ENCODE peak calls at places on chromosome 1, in ten cellular contexts. B is cardiac muscle cell; X is GM13976; Q is central memory CD4-positive, alpha-beta T cell; M is AG20443; L is hippocampal formation; S is anterior cingulate cortex; E is GM04503; W is OCI-LY7; T is left colon. R is an unnamed sample.

GRCh38 chr1:157151506-157151905 is 13.3 kb upstream of the ETV3 start:
- DNase-seq in M (no peak), W (no peak), E (no peak), L (no peak), B (no peak), T (no peak), S (no peak), Q (no peak), X (no peak), R (no peak)

GRCh38 chr1:42748461-42749410 is 8.7 kb upstream of the CLDN19 start:
- DNase-seq in B (no peak), E (no peak), Q (no peak), W (no peak), T (no peak), X (no peak), S (no peak), L (no peak), M (no peak), R (no peak)

GRCh38 chr1:22275211-22275610 is 132.3 kb upstream of the WNT4 start:
- DNase-seq in B (no peak), Q (no peak), E (no peak), T (no peak), W (no peak), X (no peak), M (no peak), L (no peak), S (no peak), R (no peak)

GRCh38 chr1:165161130-165161529 is 195.4 kb downstream of the LMX1A start:
- DNase-seq in S (no peak), E (no peak), W (no peak), Q (no peak), X (no peak), M (no peak), L (no peak), T (no peak), B (peak), R (no peak)

GRCh38 chr1:194024659-194025058 is 838.2 kb upstream of the B3GALT2 start:
- DNase-seq in M (no peak), W (no peak), Q (no peak), B (peak), L (no peak), T (no peak), S (no peak), X (no peak), E (no peak), R (no peak)

GRCh38 chr1:202144510-202145324 is at the start of gene ARL8A:
- DNase-seq in T (peak), E (no peak), S (peak), L (peak), M (peak), W (peak), X (peak), Q (peak), B (peak), R (peak)

GRCh38 chr1:71853391-71853790 is 428.9 kb downstream of the NEGR1 start:
- DNase-seq in T (no peak), Q (no peak), W (no peak), L (no peak), M (no peak), S (no peak), B (no peak), E (no peak), X (no peak), R (no peak)

GRCh38 chr1:149936076-149936991 is at the start of gene MTMR11:
- DNase-seq in W (no peak), T (peak), S (no peak), B (peak), E (no peak), Q (no peak), X (no peak), M (peak), L (peak), R (peak)

GRCh38 chr1:27489973-27490741 is at the start of gene WASF2:
- DNase-seq in B (peak), E (peak), M (peak), L (peak), S (peak), X (peak), W (peak), Q (peak), T (peak), R (peak)

GRCh38 chr1:67749844-67750689 is 65.1 kb downstream of the GADD45A start:
- DNase-seq in X (no peak), M (peak), Q (no peak), S (no peak), B (peak), W (no peak), E (peak), T (no peak), L (no peak), R (peak)

GRCh38 chr1:36411674-36412648 is 14.3 kb upstream of the LSM10 start:
- DNase-seq in B (peak), W (no peak), L (no peak), T (no peak), S (peak), X (no peak), E (no peak), Q (peak), M (no peak), R (peak)

GRCh38 chr1:111878649-111879048 is 110.8 kb downstream of the KCND3 start:
- DNase-seq in M (no peak), L (no peak), X (no peak), W (no peak), E (no peak), S (no peak), Q (no peak), B (no peak), T (no peak), R (no peak)

GRCh38 chr1:59243544-59243943 is 53.4 kb upstream of the FGGY start:
- DNase-seq in X (no peak), Q (no peak), E (no peak), T (no peak), M (no peak), S (no peak), L (no peak), W (no peak), B (no peak), R (no peak)

GRCh38 chr1:246067432-246068021 is 439.6 kb downstream of the SMYD3 start:
- DNase-seq in M (peak), T (no peak), X (peak), E (no peak), S (no peak), W (no peak), L (no peak), B (peak), Q (no peak), R (no peak)

GRCh38 chr1:169745015-169745861 is 11.4 kb upstream of the SELE start:
- DNase-seq in L (no peak), T (no peak), M (no peak), W (no peak), E (no peak), B (peak), S (no peak), Q (no peak), X (no peak), R (no peak)

GRCh38 chr1:19762175-19762779 is 37.4 kb downstream of the TMCO4 start:
- DNase-seq in S (no peak), M (peak), Q (no peak), E (no peak), X (peak), L (no peak), W (peak), B (peak), T (no peak), R (no peak)

GRCh38 chr1:25685938-25686665 is 69.5 kb downstream of the MAN1C1 start:
- DNase-seq in M (no peak), Q (no peak), X (no peak), S (no peak), B (no peak), E (no peak), T (no peak), L (no peak), W (no peak), R (no peak)

GRCh38 chr1:15916916-15917315 is 59.0 kb downstream of the ZBTB17 start:
- DNase-seq in M (no peak), W (no peak), Q (no peak), T (no peak), E (no peak), L (no peak), B (no peak), X (no peak), S (no peak), R (no peak)

GRCh38 chr1:68293609-68294353 is 61.5 kb upstream of the WLS start:
- DNase-seq in B (peak), M (no peak), X (no peak), L (no peak), T (no peak), S (peak), E (no peak), W (no peak), Q (no peak), R (no peak)

GRCh38 chr1:58162952-58163550 is 383.5 kb downstream of the OMA1 start:
- DNase-seq in S (peak), M (peak), T (peak), B (peak), L (peak), X (no peak), W (peak), E (peak), Q (no peak), R (peak)

GRCh38 chr1:239426821-239427495 is 40.6 kb downstream of the CHRM3 start:
- DNase-seq in E (no peak), M (no peak), W (no peak), S (no peak), T (no peak), X (no peak), L (no peak), B (no peak), Q (no peak), R (no peak)

GRCh38 chr1:52365091-52365745 is 787 bp downstream of the CC2D1B start:
- DNase-seq in Q (no peak), L (peak), S (no peak), W (peak), M (peak), E (peak), X (no peak), B (peak), T (peak), R (peak)

GRCh38 chr1:2301607-2302291 is 73.6 kb downstream of the SKI start:
- DNase-seq in W (no peak), M (no peak), B (no peak), E (no peak), X (no peak), T (no peak), L (no peak), Q (no peak), S (no peak), R (no peak)

GRCh38 chr1:61208815-61209214 is 126.5 kb downstream of the NFIA start:
- DNase-seq in L (no peak), E (no peak), M (no peak), S (no peak), T (no peak), B (no peak), X (no peak), W (no peak), Q (no peak), R (no peak)

GRCh38 chr1:110207831-110208230 is 2.3 kb upstream of the KCNC4 start:
- DNase-seq in X (peak), S (peak), L (no peak), T (peak), B (peak), E (no peak), M (peak), Q (peak), W (peak), R (peak)

GRCh38 chr1:229285424-229285823 is 14.5 kb downstream of the RAB4A start:
- DNase-seq in Q (no peak), E (no peak), X (no peak), W (no peak), B (no peak), M (no peak), S (no peak), T (no peak), L (no peak), R (no peak)

GRCh38 chr1:184695023-184695422 is 59.6 kb downstream of the EDEM3 start:
- DNase-seq in B (peak), E (no peak), T (no peak), X (no peak), W (no peak), L (peak), M (no peak), Q (no peak), S (no peak), R (no peak)

GRCh38 chr1:105072850-105073249 is 1323.2 kb downstream of the AMY1C start:
- DNase-seq in L (no peak), B (no peak), S (no peak), W (no peak), Q (no peak), E (no peak), M (no peak), T (no peak), X (no peak), R (no peak)

GRCh38 chr1:100736766-100737165 is 17.2 kb downstream of the VCAM1 start:
- DNase-seq in B (peak), W (no peak), L (no peak), S (no peak), Q (no peak), M (no peak), E (no peak), T (no peak), X (no peak), R (no peak)

GRCh38 chr1:16630661-16631247 is 17.4 kb upstream of the NBPF1 start:
- DNase-seq in X (peak), E (no peak), B (no peak), Q (no peak), S (no peak), T (peak), M (peak), W (no peak), L (no peak), R (no peak)

GRCh38 chr1:226457307-226457712 is 49.4 kb upstream of the PARP1 start:
- DNase-seq in E (no peak), M (no peak), B (peak), X (no peak), Q (peak), T (no peak), S (no peak), W (no peak), L (no peak), R (peak)

GRCh38 chr1:197521118-197521739 is 253.2 kb downstream of the CRB1 start:
- DNase-seq in B (peak), T (no peak), M (peak), W (peak), X (peak), S (no peak), Q (peak), E (no peak), L (no peak), R (peak)

GRCh38 chr1:87330201-87330953 is 1.7 kb downstream of the LMO4 start:
- DNase-seq in B (peak), T (peak), L (peak), X (peak), S (peak), W (no peak), M (peak), E (no peak), Q (peak), R (peak)

GRCh38 chr1:202268817-202269216 is 72.9 kb downstream of the UBE2T start:
- DNase-seq in X (no peak), E (no peak), L (no peak), W (no peak), T (no peak), S (no peak), M (no peak), B (no peak), Q (no peak), R (no peak)

GRCh38 chr1:48493970-48494769 is 22.2 kb upstream of the SPATA6 start:
- DNase-seq in B (peak), L (peak), M (peak), W (no peak), X (no peak), E (peak), T (peak), Q (no peak), S (peak), R (no peak)

R was measured in erythroblast.